ENCODE peak calls at places on chromosomes 4 and X, in nine cellular contexts. V, F, I, J, N, D, G, O and R are unnamed samples.

GRCh38 chr4:174284181-174284886 is 623 bp downstream of the CEP44 start:
- DNase-seq in V (peak), I (peak), G (no peak), D (no peak), J (no peak), F (no peak), O (no peak), N (no peak), R (peak)

GRCh38 chr4:102569200-102569599 is 68.0 kb downstream of the NFKB1 start:
- DNase-seq in D (no peak), V (no peak), J (no peak), O (no peak), N (no peak), I (no peak), F (no peak), G (no peak), R (peak)

GRCh38 chr4:106186201-106186600 is 129.8 kb downstream of the TBCK start:
- DNase-seq in I (no peak), J (no peak), O (no peak), F (no peak), G (no peak), D (no peak), N (no peak), V (no peak), R (no peak)

GRCh38 chr4:112147697-112148096 is 2.4 kb downstream of the FAM241A start:
- DNase-seq in J (no peak), F (no peak), O (no peak), I (no peak), V (no peak), G (no peak), D (peak), N (peak), R (no peak)

GRCh38 chr4:27141530-27141929 is 280.9 kb downstream of the STIM2 start:
- DNase-seq in O (no peak), N (no peak), D (no peak), I (no peak), V (no peak), J (no peak), G (no peak), F (no peak), R (no peak)

GRCh38 chr4:44446801-44447562 is 1.6 kb downstream of the KCTD8 start:
- DNase-seq in J (no peak), V (no peak), I (no peak), F (peak), D (no peak), G (no peak), O (no peak), N (no peak), R (no peak)

GRCh38 chr4:140300271-140300970 is 73.0 kb upstream of the SCOC start:
- DNase-seq in N (no peak), D (no peak), J (no peak), F (no peak), V (peak), G (no peak), I (no peak), O (peak), R (peak)

GRCh38 chr4:112648263-112649054 is 11.5 kb downstream of the LARP7 start:
- DNase-seq in D (no peak), G (no peak), O (no peak), N (no peak), V (no peak), I (no peak), J (no peak), F (no peak), R (no peak)

GRCh38 chr4:165361804-165362203 is 17.0 kb upstream of the CPE start:
- DNase-seq in I (no peak), J (no peak), G (no peak), D (no peak), O (no peak), N (no peak), V (no peak), F (no peak), R (no peak)

GRCh38 chr4:142440093-142440492 is 406.0 kb downstream of the INPP4B start:
- DNase-seq in O (no peak), D (no peak), V (peak), G (no peak), F (no peak), I (no peak), J (no peak), N (no peak), R (no peak)

GRCh38 chr4:119118397-119118796 is 17.2 kb upstream of the MYOZ2 start:
- DNase-seq in G (no peak), F (no peak), J (no peak), N (no peak), V (no peak), I (no peak), D (no peak), O (no peak), R (peak)

GRCh38 chr4:69860521-69861298 is 765 bp upstream of the SULT1E1 start:
- DNase-seq in D (no peak), I (no peak), N (no peak), G (no peak), F (no peak), V (no peak), J (no peak), O (no peak), R (peak)

GRCh38 chr4:68373513-68373912 is 23.6 kb upstream of the YTHDC1 start:
- DNase-seq in F (peak), V (no peak), I (no peak), G (peak), N (peak), O (peak), D (peak), J (peak), R (no peak)
- H3K27ac ChIP-seq in F (no peak), V (no peak), I (no peak), G (no peak), N (no peak), O (peak), D (no peak), J (no peak), R (peak)

GRCh38 chrX:63050225-63050624 is 300.9 kb downstream of the SPIN4 start:
- DNase-seq in G (no peak), N (no peak), J (no peak), F (no peak), O (no peak), V (peak), I (peak), D (no peak), R (no peak)
- H3K27ac ChIP-seq in G (no peak), N (no peak), J (no peak), F (no peak), O (no peak), V (no peak), I (no peak), D (no peak), R (no peak)

DNA sequence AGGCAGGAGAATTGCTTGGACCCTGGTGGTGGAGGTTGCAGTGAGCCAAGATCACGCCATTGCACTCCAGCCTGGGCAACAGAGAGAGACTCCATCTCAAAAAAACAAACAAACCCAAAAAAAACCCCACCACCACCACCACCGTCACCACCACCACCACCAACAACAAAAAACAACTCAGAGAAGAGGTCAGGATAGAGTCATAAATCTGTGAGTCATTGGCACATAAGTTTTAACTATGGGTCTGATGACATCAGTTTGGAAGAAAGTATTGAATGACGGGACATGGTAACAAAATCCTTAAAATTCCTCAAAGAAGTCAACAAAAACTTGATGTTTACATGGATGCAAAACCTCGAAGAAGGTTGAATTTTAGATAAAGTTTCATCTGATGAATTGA is 288.0 kb upstream of the SFRP2 start:
- DNase-seq in J (no peak), G (no peak), O (no peak), D (no peak), V (no peak), I (no peak), N (no peak), F (no peak), R (no peak)
- H3K27ac ChIP-seq in J (no peak), G (no peak), O (no peak), D (no peak), V (no peak), I (no peak), N (no peak), F (no peak), R (no peak)

GRCh38 chr4:185534850-185535761 is at the start of gene PDLIM3:
- DNase-seq in G (no peak), F (peak), V (no peak), J (peak), D (peak), O (peak), I (no peak), N (peak), R (no peak)
- H3K27ac ChIP-seq in G (no peak), F (peak), V (no peak), J (peak), D (peak), O (peak), I (no peak), N (peak), R (no peak)

DNA sequence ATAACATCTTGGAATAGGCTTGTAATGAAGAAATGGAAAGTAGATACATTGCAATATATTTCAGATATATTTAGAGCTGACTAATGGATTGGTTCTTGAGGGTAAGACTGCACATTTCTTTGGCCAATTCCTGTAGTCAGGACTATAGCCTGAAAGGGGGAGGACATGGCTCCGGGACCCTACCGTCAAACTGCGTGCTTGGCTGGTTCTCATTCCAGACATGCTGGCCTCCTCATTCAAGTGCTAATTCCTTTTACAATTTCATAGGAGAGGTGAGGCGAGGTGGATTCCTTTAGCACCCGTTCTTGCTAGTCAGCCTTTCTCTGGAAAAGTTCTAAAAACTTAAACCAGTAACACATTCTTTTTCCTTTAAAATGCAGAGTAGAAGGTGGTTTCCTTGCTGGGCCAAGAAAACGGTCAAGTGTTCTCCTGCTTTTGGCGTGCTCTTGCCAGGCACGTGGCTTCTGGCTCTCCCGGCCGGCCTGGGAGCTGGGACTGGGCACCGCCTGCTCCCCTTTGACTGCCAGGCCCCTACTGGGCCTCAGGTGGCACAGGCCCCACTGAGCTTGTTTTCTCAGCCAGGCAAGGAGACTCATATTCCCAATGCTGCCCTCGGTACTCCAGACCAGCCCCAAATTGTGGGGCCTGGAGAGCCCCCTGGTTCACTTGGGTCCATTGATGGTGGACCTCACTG is 167.2 kb downstream of the STK32B start:
- DNase-seq in O (no peak), N (no peak), G (no peak), F (no peak), J (no peak), I (no peak), D (no peak), V (no peak), R (no peak)
- H3K27ac ChIP-seq in O (no peak), N (no peak), G (no peak), F (no peak), J (no peak), I (no peak), D (no peak), V (no peak), R (no peak)

GRCh38 chr4:29653221-29653620 is 1066.9 kb upstream of the PCDH7 start:
- DNase-seq in F (no peak), O (no peak), I (no peak), G (no peak), N (no peak), J (no peak), D (no peak), V (no peak), R (no peak)
- H3K27ac ChIP-seq in F (no peak), O (no peak), I (no peak), G (no peak), N (no peak), J (no peak), D (no peak), V (no peak), R (no peak)

DNA sequence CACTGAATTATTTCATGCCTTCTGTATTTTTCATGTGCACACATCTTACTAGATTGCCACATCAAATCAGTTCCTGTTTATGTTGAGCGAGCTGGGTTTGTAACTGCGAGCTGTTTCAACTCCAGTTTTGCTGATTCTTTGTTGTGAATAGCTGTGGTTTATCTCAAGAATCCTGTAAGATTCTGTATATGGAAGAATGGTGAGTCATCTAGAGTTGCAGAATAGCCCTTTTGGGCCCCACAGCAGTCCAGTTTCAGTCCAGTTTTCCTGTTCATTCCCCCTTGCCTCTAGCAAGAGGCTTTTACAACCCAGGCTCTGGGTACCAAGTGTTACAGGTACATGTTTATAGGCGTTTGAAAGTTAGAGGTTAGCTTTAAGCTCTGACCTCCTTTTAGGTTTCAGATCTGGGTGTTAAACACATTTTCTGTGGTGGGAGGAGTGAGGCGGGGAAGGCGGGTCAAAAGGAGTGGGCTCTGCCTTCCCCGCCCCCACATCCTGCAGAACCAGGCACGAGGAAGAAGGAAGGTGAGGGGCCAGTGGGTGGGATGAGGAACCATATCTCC is 32.7 kb downstream of the TBC1D14 start:
- DNase-seq in N (no peak), G (no peak), D (no peak), V (peak), J (no peak), F (peak), O (peak), I (no peak), R (peak)
- H3K27ac ChIP-seq in N (peak), G (peak), D (peak), V (peak), J (peak), F (peak), O (peak), I (peak), R (peak)

GRCh38 chr4:185429660-185430059 is 3.9 kb upstream of the UFSP2 start:
- DNase-seq in J (no peak), D (no peak), I (no peak), F (no peak), N (no peak), O (no peak), G (no peak), V (no peak), R (no peak)

GRCh38 chr4:185424905-185425599 is 712 bp downstream of the UFSP2 start:
- DNase-seq in G (no peak), N (no peak), V (no peak), I (no peak), J (no peak), F (no peak), D (no peak), O (no peak), R (no peak)

GRCh38 chr4:185421366-185422124 is 4.2 kb downstream of the UFSP2 start:
- DNase-seq in J (no peak), O (no peak), G (no peak), N (no peak), D (no peak), F (no peak), I (no peak), V (no peak), R (no peak)

GRCh38 chr4:185426960-185427688 is 1.4 kb upstream of the UFSP2 start:
- DNase-seq in O (no peak), D (no peak), G (no peak), J (no peak), V (no peak), I (no peak), F (no peak), N (no peak), R (no peak)

DNA sequence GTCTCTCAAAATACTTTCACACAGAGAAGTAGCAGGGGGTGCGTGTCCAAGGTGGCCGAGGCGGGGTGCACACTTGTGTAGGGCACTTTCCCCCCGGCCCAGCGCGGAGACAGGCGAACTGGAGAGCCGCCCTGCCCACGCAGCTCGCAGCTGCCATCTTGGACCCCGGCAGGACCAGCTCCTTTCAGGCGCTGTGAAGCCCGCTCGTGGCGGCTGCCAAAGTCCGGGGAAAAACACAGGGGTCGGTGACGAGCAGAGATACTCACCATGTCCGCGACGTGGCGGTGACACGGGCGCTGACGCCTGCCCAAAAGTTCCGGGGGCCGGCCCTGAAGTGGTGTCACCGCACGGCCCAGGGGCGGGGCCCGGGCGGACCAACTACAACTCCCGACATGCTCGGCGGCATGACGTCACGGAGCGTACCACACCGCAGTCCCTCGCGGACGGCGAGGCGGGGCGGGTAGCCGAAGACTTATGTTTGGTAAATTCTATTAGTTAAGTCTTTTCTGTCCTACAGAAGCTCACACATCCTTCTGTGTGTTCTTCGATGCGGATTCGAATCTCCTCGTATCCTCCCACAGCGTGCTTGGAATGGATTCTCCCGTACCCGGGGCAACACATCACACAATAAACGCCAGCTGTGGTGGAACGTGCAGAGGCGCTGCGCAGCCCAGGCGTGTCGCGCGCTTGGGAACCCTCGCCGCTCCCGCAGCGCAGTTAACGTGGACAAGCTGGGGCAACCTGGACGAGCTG is at the start of gene UFSP2:
- DNase-seq in O (peak), I (peak), G (peak), N (peak), V (peak), J (peak), F (peak), D (peak), R (peak)
- H3K27ac ChIP-seq in O (peak), I (peak), G (peak), N (peak), V (peak), J (peak), F (peak), D (peak), R (peak)